ENCODE peak calls at places on chromosomes 16 and 17, in seven cellular contexts. U is non-pigmented ciliary epithelial cell; I is LoVo; H is NCI-H460; N is activated T-cell treated with anti-CD3 and anti-CD28 coated beads for 1 hour; F is stimulated activated CD8-positive, alpha-beta memory T cell treated with anti-CD3 and anti-CD28 coated beads, Interleukin-12 subunit alpha, Interleukin-12 subunit beta, amount 100 ng/mL, for 4 hours; Z is activated CD8-positive, alpha-beta memory T cell treated with anti-CD3 and anti-CD28 coated beads for 4 hours. T is an unnamed sample.

GRCh38 chr17:39551879-39552278 is 55.8 kb downstream of the NEUROD2 start:
- DNase-seq in U (no peak), I (no peak), H (no peak), N (no peak), F (no peak), Z (no peak), T (no peak)

GRCh38 chr16:20879175-20880053 is 20.7 kb downstream of the DCUN1D3 start:
- DNase-seq in U (no peak), I (no peak), H (no peak), N (no peak), F (no peak), Z (no peak), T (no peak)

GRCh38 chr17:44956076-44956475 is 8.5 kb upstream of the KIF18B start:
- DNase-seq in U (no peak), I (no peak), H (no peak), N (no peak), F (no peak), Z (no peak), T (no peak)

GRCh38 chr17:3843935-3844516 is 2.0 kb downstream of the NCBP3 start:
- DNase-seq in U (no peak), I (peak), H (peak), N (peak), F (peak), Z (no peak), T (no peak)

GRCh38 chr17:42760652-42761581 is at the start of gene RAMP2:
- DNase-seq in U (no peak), I (no peak), H (no peak), N (no peak), F (no peak), Z (no peak), T (no peak)

GRCh38 chr17:38605230-38605851 is 411 bp downstream of the SRCIN1 start:
- DNase-seq in U (no peak), I (no peak), H (no peak), N (no peak), F (no peak), Z (no peak), T (no peak)

GRCh38 chr17:63702223-63702577 is 2.3 kb upstream of the LIMD2 start:
- DNase-seq in U (no peak), I (no peak), H (no peak), N (peak), F (peak), Z (no peak), T (no peak)

GRCh38 chr17:81514485-81514734 is 1.8 kb upstream of the ACTG1 start:
- DNase-seq in U (no peak), I (no peak), H (no peak), N (no peak), F (no peak), Z (no peak), T (no peak)

GRCh38 chr17:35726609-35727460 is 4.6 kb upstream of the RASL10B start:
- DNase-seq in U (peak), I (peak), H (no peak), N (no peak), F (no peak), Z (no peak), T (no peak)

GRCh38 chr17:59154721-59155438 is at the start of gene SKA2:
- DNase-seq in U (peak), I (peak), H (no peak), N (peak), F (peak), Z (peak), T (peak)

GRCh38 chr17:48045270-48046001 is 2.7 kb upstream of the NFE2L1 start:
- DNase-seq in U (no peak), I (peak), H (no peak), N (no peak), F (no peak), Z (no peak), T (no peak)

GRCh38 chr16:8109510-8110369 is 480.6 kb downstream of the TMEM114 start:
- DNase-seq in U (no peak), I (peak), H (no peak), N (no peak), F (no peak), Z (no peak), T (no peak)

GRCh38 chr16:3087836-3088235 is 11.3 kb downstream of the ZSCAN10 start:
- DNase-seq in U (no peak), I (no peak), H (no peak), N (no peak), F (no peak), Z (no peak), T (no peak)

GRCh38 chr17:22411185-22411784 is 719.0 kb downstream of the KCNJ18 start:
- DNase-seq in U (no peak), I (no peak), H (no peak), N (no peak), F (no peak), Z (no peak), T (no peak)

GRCh38 chr16:56610017-56610608 is 1.7 kb downstream of the MT2A start:
- DNase-seq in U (peak), I (no peak), H (peak), N (peak), F (peak), Z (peak), T (no peak)

GRCh38 chr16:30092373-30093010 is 768 bp upstream of the TBX6 start:
- DNase-seq in U (no peak), I (peak), H (peak), N (no peak), F (peak), Z (no peak), T (peak)

GRCh38 chr16:29911676-29912010 is 11.4 kb downstream of the ASPHD1 start:
- DNase-seq in U (no peak), I (no peak), H (no peak), N (no peak), F (no peak), Z (no peak), T (no peak)

GRCh38 chr17:39543669-39544068 is 64.1 kb downstream of the NEUROD2 start:
- DNase-seq in U (no peak), I (no peak), H (no peak), N (no peak), F (no peak), Z (no peak), T (no peak)

GRCh38 chr17:72171703-72172670 is 51.2 kb downstream of the SOX9 start:
- DNase-seq in U (no peak), I (no peak), H (no peak), N (no peak), F (no peak), Z (no peak), T (no peak)